ENCODE peak calls at places on chromosome 21, in eight cellular contexts. One of them, this sample, is unnamed.

GRCh38 chr21:45543371-45543709 is 1.1 kb upstream of the SLC19A1 start:
- DNase-seq in fibroblast of lung: no peak
- DNase-seq in IMR-90: no peak
- DNase-seq in astrocyte of the cerebellum: no peak
- DNase-seq in fibroblast of pulmonary artery: no peak
- DNase-seq in fibroblast of mammary gland: no peak
- DNase-seq in A549: no peak
- DNase-seq in brain microvascular endothelial cell: no peak
- DNase-seq in this sample: no peak

GRCh38 chr21:25421327-25422028 is 185.8 kb downstream of the MRPL39 start:
- DNase-seq in fibroblast of lung: peak
- DNase-seq in fibroblast of mammary gland: peak
- DNase-seq in brain microvascular endothelial cell: peak
- DNase-seq in astrocyte of the cerebellum: peak
- DNase-seq in fibroblast of pulmonary artery: peak
- DNase-seq in A549: no peak
- DNase-seq in IMR-90: peak
- DNase-seq in this sample: peak

GRCh38 chr21:46182548-46183336 is 1.5 kb downstream of the SPATC1L start:
- DNase-seq in brain microvascular endothelial cell: no peak
- DNase-seq in astrocyte of the cerebellum: no peak
- DNase-seq in fibroblast of pulmonary artery: no peak
- DNase-seq in IMR-90: no peak
- DNase-seq in fibroblast of mammary gland: no peak
- DNase-seq in A549: no peak
- DNase-seq in fibroblast of lung: no peak
- DNase-seq in this sample: peak

GRCh38 chr21:40208960-40209359 is 341.7 kb downstream of the PCP4 start:
- DNase-seq in A549: no peak
- DNase-seq in fibroblast of mammary gland: no peak
- DNase-seq in IMR-90: no peak
- DNase-seq in fibroblast of pulmonary artery: no peak
- DNase-seq in brain microvascular endothelial cell: no peak
- DNase-seq in fibroblast of lung: no peak
- DNase-seq in astrocyte of the cerebellum: no peak
- DNase-seq in this sample: no peak

GRCh38 chr21:46154155-46154954 is 1.0 kb downstream of the FTCD start:
- DNase-seq in A549: no peak
- DNase-seq in brain microvascular endothelial cell: no peak
- DNase-seq in fibroblast of mammary gland: no peak
- DNase-seq in IMR-90: no peak
- DNase-seq in fibroblast of pulmonary artery: no peak
- DNase-seq in astrocyte of the cerebellum: no peak
- DNase-seq in fibroblast of lung: no peak
- DNase-seq in this sample: no peak

GRCh38 chr21:33944185-33944763 is 28.7 kb upstream of the ATP5PO start:
- DNase-seq in brain microvascular endothelial cell: no peak
- DNase-seq in astrocyte of the cerebellum: no peak
- DNase-seq in fibroblast of lung: no peak
- DNase-seq in fibroblast of mammary gland: no peak
- DNase-seq in A549: no peak
- DNase-seq in IMR-90: no peak
- DNase-seq in fibroblast of pulmonary artery: no peak
- DNase-seq in this sample: no peak

GRCh38 chr21:26769613-26770188 is 75.5 kb downstream of the ADAMTS1 start:
- DNase-seq in fibroblast of lung: peak
- DNase-seq in IMR-90: peak
- DNase-seq in fibroblast of mammary gland: peak
- DNase-seq in A549: no peak
- DNase-seq in fibroblast of pulmonary artery: peak
- DNase-seq in brain microvascular endothelial cell: peak
- DNase-seq in astrocyte of the cerebellum: peak
- DNase-seq in this sample: peak

GRCh38 chr21:19461481-19462205 is 1058.1 kb upstream of the TMPRSS15 start:
- DNase-seq in brain microvascular endothelial cell: no peak
- DNase-seq in astrocyte of the cerebellum: no peak
- DNase-seq in fibroblast of mammary gland: no peak
- DNase-seq in A549: no peak
- DNase-seq in IMR-90: no peak
- DNase-seq in fibroblast of lung: no peak
- DNase-seq in fibroblast of pulmonary artery: no peak
- DNase-seq in this sample: no peak

GRCh38 chr21:21373969-21374368 is 375.8 kb downstream of the NCAM2 start:
- DNase-seq in fibroblast of lung: peak
- DNase-seq in IMR-90: no peak
- DNase-seq in A549: no peak
- DNase-seq in brain microvascular endothelial cell: no peak
- DNase-seq in fibroblast of mammary gland: peak
- DNase-seq in astrocyte of the cerebellum: no peak
- DNase-seq in fibroblast of pulmonary artery: peak
- DNase-seq in this sample: peak

GRCh38 chr21:15183712-15184353 is 119.0 kb upstream of the NRIP1 start:
- DNase-seq in A549: no peak
- DNase-seq in fibroblast of mammary gland: no peak
- DNase-seq in astrocyte of the cerebellum: no peak
- DNase-seq in IMR-90: no peak
- DNase-seq in brain microvascular endothelial cell: no peak
- DNase-seq in fibroblast of lung: no peak
- DNase-seq in fibroblast of pulmonary artery: no peak
- DNase-seq in this sample: no peak

GRCh38 chr21:34509151-34509550 is 2.9 kb downstream of the KCNE1 start:
- DNase-seq in IMR-90: no peak
- DNase-seq in brain microvascular endothelial cell: no peak
- DNase-seq in fibroblast of mammary gland: no peak
- DNase-seq in fibroblast of lung: no peak
- DNase-seq in A549: no peak
- DNase-seq in fibroblast of pulmonary artery: no peak
- DNase-seq in astrocyte of the cerebellum: no peak
- DNase-seq in this sample: no peak

GRCh38 chr21:26800455-26801454 is 44.5 kb downstream of the ADAMTS1 start:
- DNase-seq in IMR-90: peak
- DNase-seq in fibroblast of mammary gland: peak
- DNase-seq in fibroblast of lung: peak
- DNase-seq in astrocyte of the cerebellum: no peak
- DNase-seq in fibroblast of pulmonary artery: peak
- DNase-seq in A549: no peak
- DNase-seq in brain microvascular endothelial cell: peak
- DNase-seq in this sample: peak

GRCh38 chr21:33089439-33089838 is 19.5 kb downstream of the OLIG1 start:
- DNase-seq in astrocyte of the cerebellum: no peak
- DNase-seq in fibroblast of lung: no peak
- DNase-seq in A549: no peak
- DNase-seq in IMR-90: no peak
- DNase-seq in brain microvascular endothelial cell: no peak
- DNase-seq in fibroblast of pulmonary artery: no peak
- DNase-seq in fibroblast of mammary gland: no peak
- DNase-seq in this sample: no peak

GRCh38 chr21:28215214-28215954 is 777.3 kb downstream of the LTN1 start:
- DNase-seq in brain microvascular endothelial cell: peak
- DNase-seq in A549: no peak
- DNase-seq in IMR-90: peak
- DNase-seq in fibroblast of mammary gland: peak
- DNase-seq in astrocyte of the cerebellum: no peak
- DNase-seq in fibroblast of pulmonary artery: peak
- DNase-seq in fibroblast of lung: peak
- DNase-seq in this sample: peak

GRCh38 chr21:33695785-33696184 is 53.5 kb downstream of the ITSN1 start:
- DNase-seq in astrocyte of the cerebellum: no peak
- DNase-seq in fibroblast of pulmonary artery: no peak
- DNase-seq in fibroblast of lung: no peak
- DNase-seq in fibroblast of mammary gland: no peak
- DNase-seq in brain microvascular endothelial cell: no peak
- DNase-seq in A549: no peak
- DNase-seq in IMR-90: no peak
- DNase-seq in this sample: no peak

GRCh38 chr21:16079830-16080229 is 350.0 kb downstream of the USP25 start:
- DNase-seq in brain microvascular endothelial cell: peak
- DNase-seq in A549: no peak
- DNase-seq in fibroblast of lung: peak
- DNase-seq in fibroblast of mammary gland: peak
- DNase-seq in fibroblast of pulmonary artery: peak
- DNase-seq in IMR-90: peak
- DNase-seq in astrocyte of the cerebellum: no peak
- DNase-seq in this sample: peak

GRCh38 chr21:25097648-25098047 is 509.6 kb downstream of the MRPL39 start:
- DNase-seq in astrocyte of the cerebellum: no peak
- DNase-seq in fibroblast of mammary gland: no peak
- DNase-seq in fibroblast of pulmonary artery: no peak
- DNase-seq in brain microvascular endothelial cell: no peak
- DNase-seq in A549: no peak
- DNase-seq in fibroblast of lung: no peak
- DNase-seq in IMR-90: no peak
- DNase-seq in this sample: no peak

GRCh38 chr21:45969921-45970673 is 11.5 kb upstream of the COL6A1 start:
- DNase-seq in astrocyte of the cerebellum: no peak
- DNase-seq in fibroblast of lung: no peak
- DNase-seq in IMR-90: no peak
- DNase-seq in fibroblast of pulmonary artery: no peak
- DNase-seq in A549: no peak
- DNase-seq in brain microvascular endothelial cell: no peak
- DNase-seq in fibroblast of mammary gland: no peak
- DNase-seq in this sample: no peak

GRCh38 chr21:35543746-35544145 is 494.6 kb upstream of the RUNX1 start:
- DNase-seq in fibroblast of pulmonary artery: no peak
- DNase-seq in IMR-90: no peak
- DNase-seq in A549: no peak
- DNase-seq in fibroblast of mammary gland: no peak
- DNase-seq in astrocyte of the cerebellum: no peak
- DNase-seq in brain microvascular endothelial cell: no peak
- DNase-seq in fibroblast of lung: no peak
- DNase-seq in this sample: no peak

GRCh38 chr21:33383056-33383888 is 19.9 kb upstream of the IFNGR2 start:
- DNase-seq in astrocyte of the cerebellum: no peak
- DNase-seq in IMR-90: peak
- DNase-seq in fibroblast of pulmonary artery: peak
- DNase-seq in fibroblast of lung: peak
- DNase-seq in brain microvascular endothelial cell: peak
- DNase-seq in A549: no peak
- DNase-seq in fibroblast of mammary gland: peak
- DNase-seq in this sample: peak

DNA sequence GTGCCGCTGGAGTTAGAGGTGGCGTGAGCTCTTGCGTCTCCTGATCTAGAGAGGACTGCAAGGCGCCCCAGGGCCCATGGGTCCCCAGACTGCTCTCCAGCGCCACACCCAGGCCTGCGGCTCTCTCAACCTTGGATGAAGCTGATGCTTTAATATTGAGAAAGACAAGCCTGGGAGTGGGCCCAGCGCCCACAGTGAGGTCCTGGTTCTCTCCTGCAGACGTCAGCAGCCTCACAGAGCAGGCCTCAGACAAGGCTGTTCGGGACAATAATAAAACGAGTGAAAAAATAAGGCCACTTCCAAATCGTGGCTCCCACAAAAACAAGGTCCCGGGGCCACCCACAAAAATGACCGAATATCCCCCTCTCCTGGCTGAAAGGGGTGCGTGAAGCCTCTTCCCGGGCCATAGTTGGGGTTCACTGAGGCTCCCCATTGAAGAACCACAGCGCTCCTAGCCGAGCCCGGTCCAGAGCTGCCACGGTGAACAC is 6.0 kb upstream of the DNMT3L start:
- DNase-seq in fibroblast of pulmonary artery: no peak
- DNase-seq in fibroblast of mammary gland: peak
- DNase-seq in fibroblast of lung: peak
- DNase-seq in astrocyte of the cerebellum: no peak
- DNase-seq in brain microvascular endothelial cell: no peak
- DNase-seq in IMR-90: no peak
- DNase-seq in A549: no peak
- DNase-seq in this sample: no peak
- TF ChIP-seq CTCF in fibroblast of pulmonary artery: no peak
- TF ChIP-seq CTCF in fibroblast of mammary gland: no peak
- TF ChIP-seq CTCF in fibroblast of lung: no peak
- TF ChIP-seq CTCF in astrocyte of the cerebellum: no peak
- TF ChIP-seq CTCF in brain microvascular endothelial cell: no peak
- TF ChIP-seq CTCF in IMR-90: peak
- TF ChIP-seq CTCF in A549: no peak
- TF ChIP-seq CTCF in this sample: no peak

GRCh38 chr21:38811257-38811656 is 5.5 kb downstream of the ETS2 start:
- DNase-seq in astrocyte of the cerebellum: peak
- DNase-seq in A549: no peak
- DNase-seq in IMR-90: peak
- DNase-seq in fibroblast of mammary gland: peak
- DNase-seq in fibroblast of pulmonary artery: peak
- DNase-seq in brain microvascular endothelial cell: peak
- DNase-seq in fibroblast of lung: peak
- DNase-seq in this sample: peak
- H3K4me3 ChIP-seq in astrocyte of the cerebellum: no peak
- H3K4me3 ChIP-seq in A549: peak
- H3K4me3 ChIP-seq in IMR-90: no peak
- H3K4me3 ChIP-seq in fibroblast of mammary gland: no peak
- H3K4me3 ChIP-seq in fibroblast of pulmonary artery: peak
- H3K4me3 ChIP-seq in brain microvascular endothelial cell: no peak
- H3K4me3 ChIP-seq in fibroblast of lung: no peak
- H3K4me3 ChIP-seq in this sample: no peak

GRCh38 chr21:41973427-41973831 is 19.6 kb upstream of the C2CD2 start:
- DNase-seq in A549: no peak
- DNase-seq in fibroblast of mammary gland: no peak
- DNase-seq in fibroblast of pulmonary artery: no peak
- DNase-seq in fibroblast of lung: no peak
- DNase-seq in IMR-90: no peak
- DNase-seq in brain microvascular endothelial cell: no peak
- DNase-seq in astrocyte of the cerebellum: no peak
- DNase-seq in this sample: no peak
- TF ChIP-seq CTCF in A549: no peak
- TF ChIP-seq CTCF in fibroblast of mammary gland: no peak
- TF ChIP-seq CTCF in fibroblast of pulmonary artery: no peak
- TF ChIP-seq CTCF in fibroblast of lung: no peak
- TF ChIP-seq CTCF in IMR-90: no peak
- TF ChIP-seq CTCF in brain microvascular endothelial cell: no peak
- TF ChIP-seq CTCF in astrocyte of the cerebellum: no peak
- TF ChIP-seq CTCF in this sample: no peak

DNA sequence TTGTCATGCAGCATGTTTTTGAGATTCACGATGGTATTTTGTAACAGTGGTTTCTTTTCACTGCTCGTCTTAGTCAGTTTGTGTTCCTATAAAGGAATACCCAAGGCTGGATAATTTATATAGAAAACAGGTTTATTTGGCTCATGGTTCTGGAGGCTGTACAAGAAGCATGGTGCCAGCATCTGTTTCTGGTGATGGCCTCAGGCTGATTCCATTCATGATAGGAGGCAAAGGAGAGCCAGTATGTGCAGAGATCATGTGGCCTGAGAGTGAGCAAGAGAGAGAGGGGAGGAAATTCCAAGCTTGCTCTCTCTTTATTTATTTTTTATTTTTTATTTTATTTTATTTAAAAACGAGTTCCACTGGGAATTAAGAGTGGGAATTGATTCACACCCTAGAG is 2.0 kb upstream of the C21orf91 start:
- DNase-seq in fibroblast of lung: no peak
- DNase-seq in fibroblast of pulmonary artery: no peak
- DNase-seq in astrocyte of the cerebellum: no peak
- DNase-seq in fibroblast of mammary gland: no peak
- DNase-seq in IMR-90: no peak
- DNase-seq in A549: no peak
- DNase-seq in brain microvascular endothelial cell: no peak
- DNase-seq in this sample: no peak
- H3K4me3 ChIP-seq in fibroblast of lung: no peak
- H3K4me3 ChIP-seq in fibroblast of pulmonary artery: no peak
- H3K4me3 ChIP-seq in astrocyte of the cerebellum: no peak
- H3K4me3 ChIP-seq in fibroblast of mammary gland: no peak
- H3K4me3 ChIP-seq in IMR-90: no peak
- H3K4me3 ChIP-seq in A549: no peak
- H3K4me3 ChIP-seq in brain microvascular endothelial cell: no peak
- H3K4me3 ChIP-seq in this sample: no peak